ENCODE peak calls at places on chromosomes 1 and 21, in seven cellular contexts. One of them, this sample, is unnamed.

GRCh38 chr1:219651993-219652392 is 39.1 kb upstream of the ZC3H11B start:
- DNase-seq in substantia nigra: no peak
- DNase-seq in tibial nerve: no peak
- DNase-seq in RWPE1: no peak
- DNase-seq in tibial artery: no peak
- DNase-seq in brain microvascular endothelial cell: no peak
- DNase-seq in upper lobe of right lung: no peak
- DNase-seq in this sample: no peak

GRCh38 chr1:2451744-2452582 is 24.1 kb upstream of the PLCH2 start:
- DNase-seq in upper lobe of right lung: no peak
- DNase-seq in brain microvascular endothelial cell: peak
- DNase-seq in RWPE1: peak
- DNase-seq in substantia nigra: no peak
- DNase-seq in tibial nerve: no peak
- DNase-seq in tibial artery: no peak
- DNase-seq in this sample: peak

GRCh38 chr21:28615276-28615675 is 377.4 kb downstream of the LTN1 start:
- DNase-seq in RWPE1: no peak
- DNase-seq in brain microvascular endothelial cell: peak
- DNase-seq in tibial nerve: no peak
- DNase-seq in upper lobe of right lung: no peak
- DNase-seq in substantia nigra: no peak
- DNase-seq in tibial artery: no peak
- DNase-seq in this sample: no peak

GRCh38 chr1:173095632-173096031 is 44.9 kb upstream of the TNFSF18 start:
- DNase-seq in tibial artery: no peak
- DNase-seq in substantia nigra: no peak
- DNase-seq in upper lobe of right lung: no peak
- DNase-seq in brain microvascular endothelial cell: peak
- DNase-seq in tibial nerve: no peak
- DNase-seq in RWPE1: no peak
- DNase-seq in this sample: peak

GRCh38 chr1:221101792-221102191 is 222.5 kb downstream of the HLX start:
- DNase-seq in tibial nerve: no peak
- DNase-seq in tibial artery: no peak
- DNase-seq in brain microvascular endothelial cell: no peak
- DNase-seq in substantia nigra: no peak
- DNase-seq in RWPE1: no peak
- DNase-seq in upper lobe of right lung: no peak
- DNase-seq in this sample: no peak

GRCh38 chr1:34250342-34250741 is 73.6 kb downstream of the C1orf94 start:
- DNase-seq in tibial nerve: no peak
- DNase-seq in upper lobe of right lung: no peak
- DNase-seq in substantia nigra: no peak
- DNase-seq in tibial artery: no peak
- DNase-seq in brain microvascular endothelial cell: no peak
- DNase-seq in RWPE1: no peak
- DNase-seq in this sample: no peak

GRCh38 chr1:210908257-210908656 is 225.7 kb downstream of the KCNH1 start:
- DNase-seq in substantia nigra: no peak
- DNase-seq in tibial nerve: no peak
- DNase-seq in RWPE1: no peak
- DNase-seq in brain microvascular endothelial cell: no peak
- DNase-seq in tibial artery: no peak
- DNase-seq in upper lobe of right lung: no peak
- DNase-seq in this sample: no peak

GRCh38 chr1:218665216-218665615 is 320.1 kb downstream of the TGFB2 start:
- DNase-seq in brain microvascular endothelial cell: peak
- DNase-seq in upper lobe of right lung: no peak
- DNase-seq in tibial artery: peak
- DNase-seq in RWPE1: peak
- DNase-seq in substantia nigra: peak
- DNase-seq in tibial nerve: peak
- DNase-seq in this sample: no peak

GRCh38 chr1:108027389-108027788 is 62.4 kb upstream of the VAV3 start:
- DNase-seq in RWPE1: no peak
- DNase-seq in substantia nigra: no peak
- DNase-seq in upper lobe of right lung: no peak
- DNase-seq in tibial nerve: no peak
- DNase-seq in tibial artery: no peak
- DNase-seq in brain microvascular endothelial cell: no peak
- DNase-seq in this sample: no peak

GRCh38 chr1:222283147-222283768 is 264.6 kb downstream of the HHIPL2 start:
- DNase-seq in brain microvascular endothelial cell: no peak
- DNase-seq in upper lobe of right lung: no peak
- DNase-seq in tibial nerve: no peak
- DNase-seq in RWPE1: no peak
- DNase-seq in substantia nigra: no peak
- DNase-seq in tibial artery: no peak
- DNase-seq in this sample: no peak

GRCh38 chr1:88658419-88658818 is 25.7 kb upstream of the PKN2 start:
- DNase-seq in brain microvascular endothelial cell: no peak
- DNase-seq in substantia nigra: no peak
- DNase-seq in tibial artery: no peak
- DNase-seq in upper lobe of right lung: no peak
- DNase-seq in tibial nerve: no peak
- DNase-seq in RWPE1: no peak
- DNase-seq in this sample: no peak

GRCh38 chr1:113759341-113760101 is at the start of gene PHTF1:
- DNase-seq in brain microvascular endothelial cell: peak
- DNase-seq in upper lobe of right lung: peak
- DNase-seq in substantia nigra: peak
- DNase-seq in tibial artery: peak
- DNase-seq in tibial nerve: peak
- DNase-seq in RWPE1: peak
- DNase-seq in this sample: no peak

GRCh38 chr1:41898191-41898713 is 20.5 kb downstream of the HIVEP3 start:
- DNase-seq in tibial nerve: no peak
- DNase-seq in substantia nigra: no peak
- DNase-seq in brain microvascular endothelial cell: no peak
- DNase-seq in tibial artery: no peak
- DNase-seq in upper lobe of right lung: no peak
- DNase-seq in RWPE1: no peak
- DNase-seq in this sample: no peak

GRCh38 chr1:24641646-24642151 is 1.4 kb upstream of the SRRM1 start:
- DNase-seq in substantia nigra: no peak
- DNase-seq in brain microvascular endothelial cell: no peak
- DNase-seq in tibial nerve: no peak
- DNase-seq in tibial artery: peak
- DNase-seq in upper lobe of right lung: peak
- DNase-seq in RWPE1: no peak
- DNase-seq in this sample: no peak

DNA sequence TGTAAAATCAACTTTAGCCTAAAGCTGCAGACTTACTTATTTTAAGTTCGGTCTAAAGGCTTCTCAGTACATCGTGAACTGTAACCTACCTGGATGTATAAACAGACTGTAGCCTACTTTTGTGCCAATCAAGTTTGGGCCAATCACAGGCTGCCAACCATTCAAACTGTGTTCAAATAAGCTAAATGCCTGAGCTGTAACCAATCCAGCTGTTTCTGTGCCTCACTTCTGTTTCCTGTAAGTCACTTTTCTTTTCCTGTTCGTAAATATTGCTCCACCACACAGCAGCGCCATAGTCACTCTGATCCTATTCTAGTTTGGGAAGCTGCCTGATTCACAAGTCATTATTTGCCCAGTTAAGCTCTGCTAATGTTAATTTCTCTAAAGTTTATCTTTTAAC is 37.5 kb upstream of the SLAMF9 start:
- DNase-seq in tibial nerve: no peak
- DNase-seq in brain microvascular endothelial cell: no peak
- DNase-seq in substantia nigra: no peak
- DNase-seq in upper lobe of right lung: no peak
- DNase-seq in RWPE1: no peak
- DNase-seq in tibial artery: no peak
- DNase-seq in this sample: no peak
- H3K27ac ChIP-seq in tibial nerve: no peak
- H3K27ac ChIP-seq in brain microvascular endothelial cell: no peak
- H3K27ac ChIP-seq in substantia nigra: no peak
- H3K27ac ChIP-seq in upper lobe of right lung: peak
- H3K27ac ChIP-seq in RWPE1: no peak
- H3K27ac ChIP-seq in tibial artery: no peak
- H3K27ac ChIP-seq in this sample: no peak

GRCh38 chr1:20685739-20686138 is 24.6 kb upstream of the DDOST start:
- DNase-seq in brain microvascular endothelial cell: no peak
- DNase-seq in upper lobe of right lung: no peak
- DNase-seq in tibial artery: no peak
- DNase-seq in substantia nigra: no peak
- DNase-seq in tibial nerve: no peak
- DNase-seq in RWPE1: no peak
- DNase-seq in this sample: no peak
- H3K27ac ChIP-seq in brain microvascular endothelial cell: no peak
- H3K27ac ChIP-seq in upper lobe of right lung: peak
- H3K27ac ChIP-seq in tibial artery: no peak
- H3K27ac ChIP-seq in substantia nigra: no peak
- H3K27ac ChIP-seq in tibial nerve: peak
- H3K27ac ChIP-seq in RWPE1: no peak
- H3K27ac ChIP-seq in this sample: no peak

DNA sequence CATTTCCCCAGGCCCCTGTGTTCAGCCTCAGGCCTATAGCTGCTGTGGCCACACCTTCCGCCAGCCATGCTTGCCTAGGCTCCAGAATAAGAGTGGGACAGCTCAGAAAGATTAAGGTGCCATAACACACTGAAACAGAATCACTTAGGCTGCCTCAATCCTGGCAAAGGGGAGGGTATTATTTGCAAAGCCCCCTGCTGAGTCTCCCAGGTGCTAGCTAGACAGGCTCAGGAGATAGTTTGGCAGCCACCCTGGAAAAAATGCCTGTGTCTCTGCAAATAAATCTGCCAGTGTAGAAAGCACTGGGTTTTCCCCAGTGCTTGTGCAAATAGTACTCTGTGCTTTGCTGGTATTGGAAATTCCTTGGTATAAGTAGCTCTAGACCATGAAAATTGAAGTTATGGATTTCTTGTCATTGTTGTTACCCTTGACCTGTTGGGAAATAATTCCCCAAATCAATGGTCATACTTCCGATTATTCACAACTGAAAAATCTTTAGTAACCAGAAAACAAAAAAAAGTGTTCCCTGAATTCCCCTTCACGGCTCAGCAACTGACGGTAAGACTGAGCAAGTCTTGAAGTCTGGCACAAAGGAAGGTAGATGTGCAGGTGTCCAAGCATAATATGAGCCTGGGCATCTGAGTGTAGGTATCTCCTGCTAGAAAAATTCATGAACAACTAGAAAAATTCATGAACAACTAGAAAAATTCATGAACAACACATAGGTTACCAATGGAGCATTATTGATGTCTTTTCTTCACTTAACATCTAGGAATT is 56.9 kb downstream of the PROX1 start:
- DNase-seq in upper lobe of right lung: no peak
- DNase-seq in tibial artery: no peak
- DNase-seq in substantia nigra: no peak
- DNase-seq in RWPE1: no peak
- DNase-seq in tibial nerve: no peak
- DNase-seq in brain microvascular endothelial cell: no peak
- DNase-seq in this sample: no peak
- H3K27ac ChIP-seq in upper lobe of right lung: no peak
- H3K27ac ChIP-seq in tibial artery: no peak
- H3K27ac ChIP-seq in substantia nigra: no peak
- H3K27ac ChIP-seq in RWPE1: no peak
- H3K27ac ChIP-seq in tibial nerve: no peak
- H3K27ac ChIP-seq in brain microvascular endothelial cell: no peak
- H3K27ac ChIP-seq in this sample: no peak

GRCh38 chr1:183416850-183417690 is 1.1 kb downstream of the NMNAT2 start:
- DNase-seq in brain microvascular endothelial cell: peak
- DNase-seq in tibial nerve: no peak
- DNase-seq in tibial artery: peak
- DNase-seq in substantia nigra: peak
- DNase-seq in RWPE1: peak
- DNase-seq in upper lobe of right lung: peak
- DNase-seq in this sample: no peak
- H3K27ac ChIP-seq in brain microvascular endothelial cell: no peak
- H3K27ac ChIP-seq in tibial nerve: no peak
- H3K27ac ChIP-seq in tibial artery: no peak
- H3K27ac ChIP-seq in substantia nigra: no peak
- H3K27ac ChIP-seq in RWPE1: no peak
- H3K27ac ChIP-seq in upper lobe of right lung: no peak
- H3K27ac ChIP-seq in this sample: no peak

DNA sequence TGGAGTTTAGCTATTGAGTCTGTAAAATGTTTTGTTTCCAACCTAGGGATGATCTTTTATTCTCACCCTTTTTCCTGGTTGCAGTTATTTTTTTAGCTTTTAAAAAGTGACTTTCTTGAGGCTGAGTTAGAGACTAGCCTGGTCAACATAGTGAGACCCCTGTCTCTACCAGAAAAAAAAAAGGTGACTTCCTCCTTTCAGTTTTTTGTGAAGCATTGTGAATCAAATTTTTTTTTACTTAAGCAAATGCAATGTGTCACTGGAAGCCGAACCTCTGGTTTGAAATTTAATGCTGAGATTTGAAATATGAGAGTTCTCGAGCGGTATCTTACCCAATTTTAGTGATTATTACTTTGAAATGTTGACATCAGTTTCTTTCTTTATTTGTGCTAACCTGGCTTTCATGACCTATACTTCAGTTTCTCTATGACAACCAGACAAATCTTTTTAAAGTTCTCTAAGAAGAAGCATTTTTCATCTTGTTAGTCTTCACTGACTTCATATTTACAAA is 3.6 kb downstream of the CAP1 start:
- DNase-seq in substantia nigra: no peak
- DNase-seq in tibial nerve: no peak
- DNase-seq in tibial artery: no peak
- DNase-seq in upper lobe of right lung: no peak
- DNase-seq in brain microvascular endothelial cell: no peak
- DNase-seq in RWPE1: no peak
- DNase-seq in this sample: no peak
- H3K27ac ChIP-seq in substantia nigra: no peak
- H3K27ac ChIP-seq in tibial nerve: peak
- H3K27ac ChIP-seq in tibial artery: no peak
- H3K27ac ChIP-seq in upper lobe of right lung: no peak
- H3K27ac ChIP-seq in brain microvascular endothelial cell: no peak
- H3K27ac ChIP-seq in RWPE1: no peak
- H3K27ac ChIP-seq in this sample: no peak

GRCh38 chr1:164667600-164667999 is 108.6 kb downstream of the PBX1 start:
- DNase-seq in brain microvascular endothelial cell: no peak
- DNase-seq in substantia nigra: no peak
- DNase-seq in RWPE1: no peak
- DNase-seq in upper lobe of right lung: no peak
- DNase-seq in tibial nerve: no peak
- DNase-seq in tibial artery: no peak
- DNase-seq in this sample: no peak
- H3K27ac ChIP-seq in brain microvascular endothelial cell: no peak
- H3K27ac ChIP-seq in substantia nigra: no peak
- H3K27ac ChIP-seq in RWPE1: no peak
- H3K27ac ChIP-seq in upper lobe of right lung: no peak
- H3K27ac ChIP-seq in tibial nerve: no peak
- H3K27ac ChIP-seq in tibial artery: no peak
- H3K27ac ChIP-seq in this sample: no peak

GRCh38 chr1:163104405-163105099 is 35.4 kb downstream of the RGS4 start:
- DNase-seq in tibial nerve: no peak
- DNase-seq in upper lobe of right lung: no peak
- DNase-seq in tibial artery: no peak
- DNase-seq in substantia nigra: no peak
- DNase-seq in RWPE1: no peak
- DNase-seq in brain microvascular endothelial cell: no peak
- DNase-seq in this sample: no peak
- H3K27ac ChIP-seq in tibial nerve: no peak
- H3K27ac ChIP-seq in upper lobe of right lung: no peak
- H3K27ac ChIP-seq in tibial artery: peak
- H3K27ac ChIP-seq in substantia nigra: no peak
- H3K27ac ChIP-seq in RWPE1: no peak
- H3K27ac ChIP-seq in brain microvascular endothelial cell: no peak
- H3K27ac ChIP-seq in this sample: no peak

GRCh38 chr1:20477355-20478071 is 8.5 kb downstream of the CAMK2N1 start:
- DNase-seq in upper lobe of right lung: no peak
- DNase-seq in substantia nigra: no peak
- DNase-seq in brain microvascular endothelial cell: no peak
- DNase-seq in tibial artery: no peak
- DNase-seq in RWPE1: no peak
- DNase-seq in tibial nerve: no peak
- DNase-seq in this sample: no peak
- H3K27ac ChIP-seq in upper lobe of right lung: no peak
- H3K27ac ChIP-seq in substantia nigra: peak
- H3K27ac ChIP-seq in brain microvascular endothelial cell: no peak
- H3K27ac ChIP-seq in tibial artery: no peak
- H3K27ac ChIP-seq in RWPE1: no peak
- H3K27ac ChIP-seq in tibial nerve: no peak
- H3K27ac ChIP-seq in this sample: no peak